ENCODE peak calls at places on chromosomes 12 and 14, in six cellular contexts. Q, R, B, N, A and I are unnamed samples.

GRCh38 chr12:19150273-19150895 is 20.9 kb downstream of the PLEKHA5 start:
- ATAC-seq in R (no peak), N (no peak), Q (no peak), A (no peak), B (no peak), I (no peak)

GRCh38 chr14:36580856-36581831 is 1.3 kb downstream of the NKX2-8 start:
- ATAC-seq in Q (peak), B (peak), R (peak), A (no peak), N (no peak), I (peak)

GRCh38 chr12:54631988-54632728 is 2.5 kb downstream of the LACRT start:
- ATAC-seq in R (no peak), A (peak), N (no peak), Q (no peak), B (peak), I (no peak)

GRCh38 chr12:9999016-9999415 is at the start of gene CLEC1B:
- ATAC-seq in R (no peak), B (no peak), A (no peak), Q (no peak), N (no peak), I (no peak)

GRCh38 chr12:31412292-31412801 is 86.4 kb upstream of the SINHCAF start:
- ATAC-seq in Q (no peak), B (no peak), N (peak), R (no peak), A (no peak), I (no peak)

GRCh38 chr12:180445-180844 is 33.5 kb downstream of the SLC6A12 start:
- ATAC-seq in Q (peak), N (peak), A (no peak), R (no peak), B (no peak), I (peak)

GRCh38 chr12:69047990-69048389 is 115.0 kb upstream of the CPM start:
- ATAC-seq in A (no peak), B (no peak), R (no peak), N (no peak), Q (no peak), I (no peak)

GRCh38 chr12:89468017-89468416 is 56.6 kb downstream of the GALNT4 start:
- ATAC-seq in N (no peak), B (no peak), A (no peak), Q (no peak), R (no peak), I (no peak)

GRCh38 chr14:98169170-98169587 is 1102.8 kb downstream of the BCL11B start:
- ATAC-seq in A (no peak), Q (no peak), N (no peak), B (no peak), R (no peak), I (no peak)

DNA sequence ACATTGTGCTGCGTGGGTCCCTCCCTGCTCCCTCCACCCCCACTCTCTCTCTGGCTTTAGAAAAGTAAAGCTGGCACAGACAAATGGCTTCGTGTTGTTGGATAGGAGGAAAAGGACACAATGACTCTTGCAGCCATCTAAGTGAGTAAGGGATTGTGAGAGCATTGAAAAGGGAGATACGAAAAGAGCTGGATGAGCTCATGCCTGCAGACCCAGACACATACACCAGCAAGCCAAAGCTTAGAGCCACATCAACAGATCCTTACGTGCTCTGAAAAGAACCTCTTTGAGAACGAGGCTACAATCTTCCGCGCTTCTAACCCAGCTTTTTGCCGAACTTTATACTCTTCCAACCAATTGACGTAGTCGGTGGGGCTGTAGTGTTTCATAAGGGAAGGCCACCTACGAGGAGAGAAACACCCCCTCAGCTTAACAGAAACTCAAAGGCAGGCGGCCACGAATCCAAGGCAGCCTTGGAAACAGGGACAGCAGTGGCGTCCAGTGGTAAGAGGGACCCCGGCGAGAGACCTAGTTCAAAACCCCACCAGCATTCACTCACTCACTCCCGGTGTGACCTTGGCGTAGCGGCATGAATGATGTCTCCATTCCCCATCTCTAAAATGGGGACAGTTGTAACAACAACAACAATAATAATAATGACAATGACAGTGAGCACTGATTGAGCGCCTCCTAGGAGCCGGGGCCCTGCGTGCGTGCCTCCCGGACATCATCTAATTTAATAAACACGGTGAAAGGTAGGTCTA is 1.1 kb downstream of the FBXO21 start:
- ATAC-seq in A (no peak), Q (peak), B (peak), N (no peak), R (peak), I (no peak)
- TF ChIP-seq POLR2AphosphoS5 in A (no peak), Q (no peak), B (no peak), N (no peak), R (no peak), I (peak)

DNA sequence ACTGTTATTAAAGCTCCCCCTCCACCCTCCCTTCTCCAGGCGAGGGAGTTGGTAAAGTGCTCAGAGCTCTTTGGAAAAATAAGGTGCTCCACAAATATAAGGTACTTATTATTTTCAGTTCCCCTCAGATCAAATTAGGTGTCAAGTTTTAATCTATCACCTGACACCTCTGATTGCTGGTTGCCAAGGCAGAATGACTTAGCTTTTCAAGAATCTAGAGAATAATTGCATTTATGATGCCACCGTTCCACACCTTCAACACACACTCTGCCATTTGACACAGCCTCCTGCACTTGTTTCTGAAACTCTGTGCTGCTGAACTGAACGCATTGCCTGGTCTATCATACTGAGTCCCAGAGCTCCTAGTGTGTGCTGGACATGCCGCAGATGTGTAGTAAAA is 128.6 kb downstream of the CRACR2A start:
- ATAC-seq in B (no peak), Q (no peak), R (no peak), N (no peak), A (no peak), I (no peak)
- TF ChIP-seq POLR2AphosphoS5 in B (no peak), Q (no peak), R (no peak), N (no peak), A (no peak), I (no peak)

GRCh38 chr14:35399083-35399807 is 5.3 kb downstream of the NFKBIA start:
- ATAC-seq in Q (no peak), R (peak), A (peak), B (no peak), N (no peak), I (no peak)
- TF ChIP-seq POLR2AphosphoS5 in Q (peak), R (peak), A (peak), B (no peak), N (no peak), I (peak)

GRCh38 chr12:14256139-14256538 is 109.3 kb upstream of the ATF7IP start:
- ATAC-seq in R (no peak), N (no peak), B (no peak), Q (no peak), A (no peak), I (no peak)

GRCh38 chr12:14257734-14258467 is 107.6 kb upstream of the ATF7IP start:
- ATAC-seq in N (peak), R (peak), Q (peak), A (peak), B (peak), I (peak)

GRCh38 chr12:14256555-14257169 is 108.8 kb upstream of the ATF7IP start:
- ATAC-seq in N (peak), Q (peak), B (no peak), A (peak), R (no peak), I (no peak)

GRCh38 chr12:14258468-14258947 is 107.0 kb upstream of the ATF7IP start:
- ATAC-seq in N (peak), R (no peak), Q (no peak), A (peak), B (peak), I (no peak)

GRCh38 chr12:14257303-14257733 is 108.2 kb upstream of the ATF7IP start:
- ATAC-seq in R (no peak), A (no peak), Q (no peak), N (peak), B (no peak), I (no peak)
- TF ChIP-seq POLR2AphosphoS5 in R (no peak), A (no peak), Q (no peak), N (no peak), B (no peak), I (no peak)

GRCh38 chr14:50766338-50766886 is 64.5 kb downstream of the NIN start:
- ATAC-seq in A (no peak), B (no peak), N (no peak), R (no peak), Q (no peak), I (no peak)
- TF ChIP-seq POLR2AphosphoS5 in A (no peak), B (no peak), N (no peak), R (no peak), Q (no peak), I (no peak)

DNA sequence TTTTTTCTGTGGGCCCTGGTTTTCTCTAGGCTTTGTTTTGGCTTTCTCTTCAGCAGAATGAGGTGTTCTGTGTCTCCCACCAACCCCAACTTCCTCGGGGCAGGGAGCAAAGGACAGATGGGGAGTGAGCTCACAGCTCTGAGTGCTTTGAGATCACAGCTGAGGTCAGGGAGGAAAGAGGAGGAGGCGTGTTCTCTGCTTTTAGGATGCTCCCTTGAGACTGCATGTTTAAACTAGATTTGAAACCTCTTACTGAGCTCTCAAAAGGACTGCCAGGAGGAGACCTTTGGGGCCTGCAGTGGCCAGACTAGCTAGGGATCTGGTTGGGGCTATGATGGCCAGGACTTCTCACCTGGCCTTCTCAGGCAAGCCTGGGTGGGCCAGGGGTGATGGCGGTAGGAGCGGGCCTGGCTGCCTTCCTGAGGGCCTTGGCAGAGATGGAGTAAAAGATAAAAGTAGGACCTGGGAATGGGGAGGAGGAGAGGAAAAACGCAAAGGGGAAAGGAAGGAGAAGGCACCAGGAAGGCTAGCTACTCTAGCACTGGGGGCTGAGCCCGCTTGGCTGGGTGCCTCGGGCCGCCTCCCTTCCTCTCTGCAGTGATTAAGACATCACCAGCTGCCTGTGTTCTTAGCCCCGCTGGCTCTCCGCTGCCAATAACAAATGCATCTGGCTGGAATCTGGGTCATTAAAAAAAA is 141.1 kb downstream of the TSPAN9 start:
- ATAC-seq in N (no peak), A (no peak), R (no peak), Q (peak), B (no peak), I (peak)
- TF ChIP-seq POLR2AphosphoS5 in N (no peak), A (no peak), R (no peak), Q (no peak), B (no peak), I (peak)

DNA sequence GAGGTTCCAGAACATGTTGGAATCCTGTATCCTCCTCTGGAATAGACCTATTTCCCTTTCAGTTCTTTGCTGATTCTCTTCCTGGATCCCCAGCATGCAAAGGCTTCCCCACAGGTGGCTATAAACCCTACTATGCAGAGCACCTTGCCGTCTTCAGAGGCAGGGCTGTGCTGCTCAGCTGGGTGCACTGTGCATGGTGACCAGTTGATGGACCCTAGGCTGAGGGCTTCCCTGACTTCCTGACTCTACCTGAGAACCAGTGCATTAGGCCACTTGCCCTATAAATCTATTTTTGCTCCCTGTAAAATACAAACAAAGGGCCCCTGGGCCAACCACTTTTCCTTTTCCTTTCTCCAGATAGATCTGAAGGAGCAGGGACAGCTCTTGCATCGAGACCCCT is 14.1 kb downstream of the ZNF219 start:
- ATAC-seq in B (no peak), N (no peak), Q (no peak), R (no peak), A (peak), I (no peak)
- TF ChIP-seq POLR2AphosphoS5 in B (no peak), N (no peak), Q (no peak), R (no peak), A (no peak), I (no peak)

GRCh38 chr12:114993202-114993601 is 309.2 kb upstream of the TBX3 start:
- ATAC-seq in Q (no peak), R (no peak), B (no peak), A (no peak), N (no peak), I (no peak)
- TF ChIP-seq POLR2AphosphoS5 in Q (no peak), R (no peak), B (no peak), A (no peak), N (no peak), I (no peak)